ENCODE peak calls at places on chromosomes 5 and 9, in six cellular contexts. X is stimulated activated CD8-positive, alpha-beta memory T cell treated with anti-CD3 and anti-CD28 coated beads, Interleukin-15, amount 100 ng/mL, for 1 hour; P is brain microvascular endothelial cell; E is left ventricle myocardium superior; Z is upper lobe of right lung; S is NCI-H2081. J is an unnamed sample.

GRCh38 chr9:134889386-134890214 is 9.0 kb downstream of the FCN2 start:
- DNase-seq in X (no peak), P (no peak), E (no peak), Z (peak), S (no peak), J (peak)

GRCh38 chr9:70040506-70040905 is 3.1 kb upstream of the MAMDC2 start:
- DNase-seq in X (no peak), P (no peak), E (no peak), Z (no peak), S (no peak), J (no peak)

GRCh38 chr9:125551781-125552180 is 155.2 kb downstream of the MAPKAP1 start:
- DNase-seq in X (no peak), P (no peak), E (no peak), Z (no peak), S (no peak), J (no peak)

GRCh38 chr5:125856949-125857348 is 566.3 kb upstream of the GRAMD2B start:
- DNase-seq in X (no peak), P (no peak), E (no peak), Z (no peak), S (no peak), J (no peak)

GRCh38 chr5:177529247-177529901 is 12.6 kb upstream of the DDX41 start:
- DNase-seq in X (no peak), P (no peak), E (peak), Z (peak), S (no peak), J (no peak)

GRCh38 chr9:132923346-132923902 is 21.0 kb downstream of the TSC1 start:
- DNase-seq in X (no peak), P (no peak), E (no peak), Z (no peak), S (no peak), J (no peak)

GRCh38 chr5:137190031-137190430 is 309.1 kb downstream of the SPOCK1 start:
- DNase-seq in X (no peak), P (no peak), E (no peak), Z (no peak), S (no peak), J (no peak)

GRCh38 chr5:93582677-93583524 is at the start of gene NR2F1:
- DNase-seq in X (no peak), P (peak), E (no peak), Z (no peak), S (peak), J (peak)

GRCh38 chr5:56798521-56798920 is 16.8 kb upstream of the MAP3K1 start:
- DNase-seq in X (no peak), P (no peak), E (no peak), Z (no peak), S (no peak), J (no peak)

GRCh38 chr5:56757077-56757476 is 58.3 kb upstream of the MAP3K1 start:
- DNase-seq in X (no peak), P (no peak), E (no peak), Z (no peak), S (no peak), J (no peak)

GRCh38 chr9:37903831-37904646 is at the start of gene SLC25A51:
- DNase-seq in X (peak), P (peak), E (peak), Z (peak), S (peak), J (peak)

GRCh38 chr9:103037508-103038477 is 42.7 kb downstream of the CYLC2 start:
- DNase-seq in X (no peak), P (peak), E (peak), Z (no peak), S (no peak), J (no peak)

GRCh38 chr5:112174959-112175594 is 244.0 kb downstream of the EPB41L4A start:
- DNase-seq in X (no peak), P (peak), E (no peak), Z (no peak), S (peak), J (no peak)

GRCh38 chr5:174910245-174910737 is 185.9 kb downstream of the MSX2 start:
- DNase-seq in X (peak), P (peak), E (peak), Z (peak), S (peak), J (peak)

GRCh38 chr9:96015876-96016686 is 140.6 kb downstream of the ERCC6L2 start:
- DNase-seq in X (no peak), P (no peak), E (no peak), Z (no peak), S (no peak), J (no peak)

GRCh38 chr5:129135633-129136032 is 41.1 kb downstream of the ISOC1 start:
- DNase-seq in X (no peak), P (no peak), E (no peak), Z (no peak), S (no peak), J (no peak)

GRCh38 chr5:45162974-45163373 is 354.2 kb downstream of the MRPS30 start:
- DNase-seq in X (no peak), P (no peak), E (no peak), Z (no peak), S (no peak), J (no peak)

GRCh38 chr5:81825237-81825636 is 74.3 kb upstream of the SSBP2 start:
- DNase-seq in X (no peak), P (peak), E (peak), Z (no peak), S (peak), J (no peak)

GRCh38 chr5:174355208-174355612 is 309.7 kb downstream of the NSG2 start:
- DNase-seq in X (no peak), P (peak), E (no peak), Z (no peak), S (no peak), J (no peak)

GRCh38 chr9:88498880-88499279 is 36.1 kb upstream of the NXNL2 start:
- DNase-seq in X (no peak), P (no peak), E (peak), Z (no peak), S (no peak), J (no peak)

GRCh38 chr5:1975406-1975715 is 92.6 kb upstream of the IRX4 start:
- DNase-seq in X (no peak), P (no peak), E (no peak), Z (no peak), S (no peak), J (no peak)

GRCh38 chr9:114681594-114682332 is at the start of gene TEX48:
- DNase-seq in X (peak), P (peak), E (no peak), Z (no peak), S (peak), J (peak)

GRCh38 chr9:8809747-8810146 is 1010.2 kb upstream of the DMAC1 start:
- DNase-seq in X (no peak), P (no peak), E (no peak), Z (no peak), S (no peak), J (no peak)

GRCh38 chr5:110045153-110045552 is 355.4 kb downstream of the MAN2A1 start:
- DNase-seq in X (no peak), P (no peak), E (no peak), Z (no peak), S (no peak), J (no peak)

GRCh38 chr9:114911167-114911821 is 19.1 kb downstream of the TNFSF8 start:
- DNase-seq in X (no peak), P (no peak), E (no peak), Z (no peak), S (peak), J (no peak)

GRCh38 chr9:16442622-16443021 is 427.8 kb downstream of the BNC2 start:
- DNase-seq in X (no peak), P (peak), E (no peak), Z (no peak), S (no peak), J (no peak)

GRCh38 chr9:97705354-97705950 is 8.3 kb upstream of the XPA start:
- DNase-seq in X (no peak), P (peak), E (no peak), Z (no peak), S (no peak), J (no peak)

GRCh38 chr5:9529513-9529912 is 16.4 kb downstream of the SEMA5A start:
- DNase-seq in X (no peak), P (no peak), E (no peak), Z (no peak), S (no peak), J (no peak)

GRCh38 chr5:135211791-135212190 is 177.8 kb upstream of the PITX1 start:
- DNase-seq in X (no peak), P (no peak), E (no peak), Z (no peak), S (no peak), J (no peak)

GRCh38 chr5:175123542-175123941 is 320.4 kb downstream of the DRD1 start:
- DNase-seq in X (no peak), P (no peak), E (no peak), Z (no peak), S (no peak), J (no peak)

GRCh38 chr9:92846662-92847145 is 31.1 kb downstream of the ZNF484 start:
- DNase-seq in X (no peak), P (no peak), E (no peak), Z (no peak), S (no peak), J (no peak)

J was measured in left lobe of liver.